ENCODE peak calls at places on chromosomes 13 and 19, in nine cellular contexts. Z, O, N, R, A, D, U, J and C are unnamed samples.

GRCh38 chr19:3281026-3281425 is 56.6 kb downstream of the CELF5 start:
- DNase-seq in A (no peak), J (no peak), R (no peak), Z (no peak), U (no peak), N (no peak), O (no peak), D (no peak), C (no peak)

GRCh38 chr13:110525328-110526319 is 35.9 kb downstream of the RAB20 start:
- DNase-seq in R (no peak), A (no peak), Z (peak; percentile 46), O (no peak), D (no peak), U (no peak), J (no peak), N (no peak), C (peak; percentile 29)

GRCh38 chr19:15195987-15196682 is 4.7 kb downstream of the NOTCH3 start:
- DNase-seq in O (no peak), N (no peak), J (peak; percentile 68), U (no peak), R (no peak), D (peak; percentile 94), A (peak; percentile 38), Z (peak; percentile 88), C (no peak)

GRCh38 chr13:64849174-64849573 is 2381.0 kb downstream of the PCDH9 start:
- DNase-seq in N (no peak), R (no peak), U (no peak), O (no peak), D (no peak), A (no peak), Z (no peak), J (no peak), C (no peak)

GRCh38 chr19:53961523-53962345 is 1.0 kb upstream of the CACNG8 start:
- DNase-seq in R (no peak), O (no peak), D (no peak), N (no peak), J (no peak), A (peak; percentile 77), U (no peak), Z (no peak), C (no peak)

GRCh38 chr13:66077286-66077685 is 1152.8 kb downstream of the PCDH9 start:
- DNase-seq in Z (no peak), A (no peak), J (no peak), R (no peak), U (no peak), O (no peak), D (no peak), N (no peak), C (no peak)

GRCh38 chr13:114070098-114070799 is 62.2 kb downstream of the RASA3 start:
- DNase-seq in R (no peak), N (no peak), J (peak; percentile 54), O (no peak), Z (peak; percentile 6), A (no peak), U (no peak), D (no peak), C (no peak)

GRCh38 chr19:18659281-18660050 is 22.6 kb downstream of the KLHL26 start:
- DNase-seq in R (no peak), J (peak; percentile 89), U (no peak), O (no peak), Z (no peak), A (no peak), N (no peak), D (no peak), C (peak; percentile 52)

GRCh38 chr13:19601749-19602725 is 31.4 kb upstream of the MPHOSPH8 start:
- DNase-seq in Z (peak; percentile 34), J (peak; percentile 82), A (peak; percentile 48), R (no peak), O (peak; percentile 16), U (no peak), D (peak; percentile 69), N (no peak), C (peak; percentile 29)

GRCh38 chr13:49367640-49368431 is 76.0 kb downstream of the CAB39L start:
- DNase-seq in N (no peak), R (no peak), O (no peak), D (no peak), Z (no peak), A (no peak), U (no peak), J (no peak), C (no peak)

GRCh38 chr13:40340368-40341085 is 325.9 kb downstream of the FOXO1 start:
- DNase-seq in U (no peak), J (no peak), Z (no peak), O (no peak), D (no peak), R (no peak), A (no peak), N (no peak), C (no peak)

GRCh38 chr13:96678801-96679200 is 315.5 kb downstream of the OXGR1 start:
- DNase-seq in J (no peak), A (no peak), Z (no peak), U (no peak), O (no peak), N (no peak), R (no peak), D (no peak), C (no peak)

GRCh38 chr19:12782424-12783225 is 7.3 kb upstream of the HOOK2 start:
- DNase-seq in O (peak; percentile 82), N (peak; percentile 70), A (no peak), U (peak; percentile 91), R (peak; percentile 97), D (peak; percentile 67), J (peak; percentile 98), Z (peak; percentile 90), C (peak; percentile 87)

GRCh38 chr19:47994209-47994802 is at the start of gene ELSPBP1:
- DNase-seq in Z (no peak), J (no peak), A (peak; percentile 48), N (no peak), R (no peak), U (no peak), O (no peak), D (no peak), C (no peak)